ENCODE peak calls at places on chromosome 6, in four cellular contexts. E is GM12878, Z is HepG2, B is K562. K is an unnamed sample.

GRCh38 chr6:49649982-49650381 is 13.3 kb upstream of the RHAG start:
- DNase-seq in E (no peak), Z (no peak), B (no peak), K (no peak)

GRCh38 chr6:8552023-8552422 is 116.7 kb upstream of the SLC35B3 start:
- DNase-seq in E (no peak), Z (no peak), B (no peak), K (no peak)

GRCh38 chr6:114747995-114748625 is 405.3 kb upstream of the HS3ST5 start:
- DNase-seq in E (no peak), Z (peak; percentile 21), B (peak; percentile 14), K (peak; percentile 32)

GRCh38 chr6:83182114-83182513 is 11.0 kb downstream of the PGM3 start:
- DNase-seq in E (no peak), Z (no peak), B (no peak), K (no peak)

GRCh38 chr6:156718647-156719394 is 58.4 kb upstream of the ARID1B start:
- DNase-seq in E (no peak), Z (peak; percentile 26), B (peak; percentile 69), K (no peak)

GRCh38 chr6:77397561-77397960 is 65.7 kb downstream of the HTR1B start:
- DNase-seq in E (no peak), Z (no peak), B (no peak), K (no peak)

GRCh38 chr6:46011241-46012085 is 4.2 kb downstream of the CLIC5 start:
- DNase-seq in E (peak; percentile 71), Z (peak; percentile 34), B (no peak), K (no peak)

GRCh38 chr6:49713346-49713745 is at the start of gene CRISP2:
- DNase-seq in E (no peak), Z (no peak), B (no peak), K (no peak)

GRCh38 chr6:142902636-142903053 is 42.3 kb downstream of the HIVEP2 start:
- DNase-seq in E (peak; percentile 67), Z (peak; percentile 85), B (no peak), K (no peak)

GRCh38 chr6:167093922-167094432 is 28.9 kb upstream of the CCR6 start:
- DNase-seq in E (peak; percentile 90), Z (no peak), B (no peak), K (no peak)

GRCh38 chr6:75926293-75927168 is 145.9 kb downstream of the IMPG1 start:
- DNase-seq in E (no peak), Z (no peak), B (no peak), K (no peak)

GRCh38 chr6:141969201-141969600 is 163.5 kb upstream of the GJE1 start:
- DNase-seq in E (no peak), Z (no peak), B (no peak), K (no peak)

GRCh38 chr6:156808287-156808686 is 31.1 kb downstream of the ARID1B start:
- DNase-seq in E (no peak), Z (no peak), B (no peak), K (no peak)

GRCh38 chr6:66949191-66949661 is 1242.2 kb upstream of the EYS start:
- DNase-seq in E (no peak), Z (no peak), B (no peak), K (no peak)

GRCh38 chr6:43869091-43869710 is 99.2 kb downstream of the VEGFA start:
- DNase-seq in E (no peak), Z (no peak), B (no peak), K (no peak)

GRCh38 chr6:170208651-170209353 is 82.1 kb downstream of the DLL1 start:
- DNase-seq in E (no peak), Z (no peak), B (no peak), K (no peak)

GRCh38 chr6:16623733-16624132 is 137.5 kb downstream of the ATXN1 start:
- DNase-seq in E (no peak), Z (no peak), B (no peak), K (no peak)

GRCh38 chr6:36957773-36958271 is 3.3 kb downstream of the PI16 start:
- DNase-seq in E (no peak), Z (no peak), B (no peak), K (no peak)

GRCh38 chr6:128302942-128303341 is 217.5 kb downstream of the PTPRK start:
- DNase-seq in E (no peak), Z (no peak), B (no peak), K (no peak)

GRCh38 chr6:74735304-74735703 is 470.5 kb downstream of the COL12A1 start:
- DNase-seq in E (no peak), Z (no peak), B (no peak), K (no peak)

GRCh38 chr6:83216806-83217205 is 23.6 kb downstream of the RWDD2A start:
- DNase-seq in E (no peak), Z (no peak), B (no peak), K (no peak)

GRCh38 chr6:1325471-1326309 is 13.8 kb downstream of the FOXQ1 start:
- DNase-seq in E (no peak), Z (peak; percentile 99), B (no peak), K (no peak)

DNA sequence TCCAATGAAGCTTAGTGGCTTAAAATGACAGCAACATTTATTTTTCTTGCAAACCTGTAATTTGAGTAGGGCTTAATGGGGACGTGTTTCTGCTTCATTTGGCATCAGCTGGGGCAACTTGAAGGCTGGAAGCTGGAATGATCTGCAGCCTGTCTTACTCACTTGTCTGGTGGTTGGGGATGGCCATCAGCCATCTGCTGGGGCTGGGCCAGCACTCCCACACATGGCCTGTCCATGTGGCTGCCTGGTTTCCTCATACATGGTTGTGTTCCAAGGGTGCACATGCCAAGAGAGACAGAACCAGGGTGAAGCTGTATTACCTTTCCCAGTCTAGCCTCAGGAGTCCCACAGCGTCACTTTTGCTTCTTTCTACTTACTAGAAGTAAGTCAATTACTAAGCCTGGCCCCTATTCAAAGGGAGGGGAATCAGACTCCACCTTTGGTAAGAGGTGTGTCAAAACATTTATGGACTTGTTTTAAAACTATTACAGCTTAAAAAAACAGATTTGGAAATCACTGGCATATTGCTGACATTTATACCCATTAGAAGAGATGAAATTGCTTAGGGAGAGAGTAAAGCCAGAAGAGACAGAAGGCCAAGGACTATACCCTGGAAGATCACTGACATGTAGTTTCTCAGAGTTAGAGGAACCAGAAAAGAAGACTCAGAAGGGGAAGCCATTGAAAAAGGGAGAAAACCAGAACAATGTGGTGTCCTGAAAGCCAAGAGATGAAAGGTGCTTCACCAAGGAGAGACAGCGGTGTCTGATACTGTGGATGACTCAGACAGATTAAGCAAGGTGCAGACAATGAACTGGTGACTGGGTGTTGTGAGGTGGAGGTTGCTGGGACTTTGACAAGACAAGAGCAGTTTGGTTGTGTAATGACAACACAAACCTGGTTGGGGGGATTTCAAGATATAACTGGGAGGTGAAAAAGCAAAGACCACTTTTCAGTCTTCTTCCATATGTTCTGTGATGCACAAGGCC is 345.2 kb downstream of the GJA1 start:
- DNase-seq in E (no peak), Z (no peak), B (no peak), K (peak; percentile 20)
- TF ChIP-seq SP1 in E (no peak), Z (no peak), B (no peak), K (no peak)

DNA sequence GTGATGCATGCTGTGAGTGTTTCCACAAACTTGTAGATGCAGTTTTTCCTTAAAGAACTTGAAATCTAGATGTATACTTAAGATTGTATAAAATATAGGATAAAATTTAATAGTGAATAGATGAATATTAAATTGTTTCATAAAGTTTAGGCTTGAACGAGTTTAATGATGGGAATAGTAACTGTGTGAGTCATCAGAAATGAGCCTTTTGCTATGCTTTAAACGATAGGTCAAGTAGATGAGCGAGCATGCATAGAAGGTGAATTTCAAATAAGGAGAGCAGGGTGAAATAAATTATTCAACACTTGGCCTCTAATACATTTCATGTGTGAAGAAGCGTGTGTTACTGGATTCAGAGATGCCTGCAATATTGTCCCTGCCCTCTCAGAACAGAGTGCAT is 74.5 kb upstream of the EYA4 start:
- DNase-seq in E (no peak), Z (no peak), B (no peak), K (no peak)
- TF ChIP-seq BHLHE40 in E (no peak), Z (no peak), B (no peak), K (no peak)

DNA sequence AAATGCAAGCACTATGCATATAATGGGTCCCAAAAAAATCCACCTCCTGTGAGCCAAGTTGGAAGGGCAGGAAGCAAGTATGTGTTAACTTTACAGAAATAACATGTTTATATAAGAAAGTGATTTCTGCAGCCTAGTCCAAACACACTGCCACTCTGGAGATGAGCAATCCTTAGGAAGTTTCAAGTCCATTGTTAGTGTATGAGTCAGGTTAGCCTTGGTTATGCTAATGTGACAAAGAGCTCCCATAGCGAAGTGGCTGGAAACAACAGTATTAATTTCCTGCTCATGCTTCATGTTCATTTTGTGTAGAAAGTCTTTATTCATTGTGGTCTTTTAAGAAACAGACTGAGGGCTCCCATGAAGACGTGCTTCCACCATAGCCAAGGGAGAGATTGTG is 121.4 kb downstream of the TBXT start:
- DNase-seq in E (no peak), Z (no peak), B (no peak), K (no peak)
- TF ChIP-seq SP1 in E (no peak), Z (no peak), B (no peak), K (no peak)

GRCh38 chr6:29071831-29072723 is 15.0 kb downstream of the OR2B3 start:
- DNase-seq in E (no peak), Z (peak; percentile 61), B (peak; percentile 60), K (peak; percentile 75)
- TF ChIP-seq BHLHE40 in E (no peak), Z (no peak), B (no peak), K (no peak)

GRCh38 chr6:109453594-109454482 is 1.7 kb downstream of the MICAL1 start:
- DNase-seq in E (no peak), Z (no peak), B (no peak), K (no peak)
- TF ChIP-seq SP1 in E (no peak), Z (no peak), B (no peak), K (no peak)

GRCh38 chr6:14736231-14736953 is 509.5 kb upstream of the JARID2 start:
- DNase-seq in E (no peak), Z (no peak), B (no peak), K (no peak)

GRCh38 chr6:14734052-14734415 is 511.8 kb upstream of the JARID2 start:
- DNase-seq in E (no peak), Z (no peak), B (peak; percentile 63), K (no peak)

GRCh38 chr6:14732226-14732844 is 513.5 kb upstream of the JARID2 start:
- DNase-seq in E (no peak), Z (no peak), B (no peak), K (no peak)

GRCh38 chr6:14732845-14733757 is 512.8 kb upstream of the JARID2 start:
- DNase-seq in E (no peak), Z (peak; percentile 31), B (no peak), K (no peak)

DNA sequence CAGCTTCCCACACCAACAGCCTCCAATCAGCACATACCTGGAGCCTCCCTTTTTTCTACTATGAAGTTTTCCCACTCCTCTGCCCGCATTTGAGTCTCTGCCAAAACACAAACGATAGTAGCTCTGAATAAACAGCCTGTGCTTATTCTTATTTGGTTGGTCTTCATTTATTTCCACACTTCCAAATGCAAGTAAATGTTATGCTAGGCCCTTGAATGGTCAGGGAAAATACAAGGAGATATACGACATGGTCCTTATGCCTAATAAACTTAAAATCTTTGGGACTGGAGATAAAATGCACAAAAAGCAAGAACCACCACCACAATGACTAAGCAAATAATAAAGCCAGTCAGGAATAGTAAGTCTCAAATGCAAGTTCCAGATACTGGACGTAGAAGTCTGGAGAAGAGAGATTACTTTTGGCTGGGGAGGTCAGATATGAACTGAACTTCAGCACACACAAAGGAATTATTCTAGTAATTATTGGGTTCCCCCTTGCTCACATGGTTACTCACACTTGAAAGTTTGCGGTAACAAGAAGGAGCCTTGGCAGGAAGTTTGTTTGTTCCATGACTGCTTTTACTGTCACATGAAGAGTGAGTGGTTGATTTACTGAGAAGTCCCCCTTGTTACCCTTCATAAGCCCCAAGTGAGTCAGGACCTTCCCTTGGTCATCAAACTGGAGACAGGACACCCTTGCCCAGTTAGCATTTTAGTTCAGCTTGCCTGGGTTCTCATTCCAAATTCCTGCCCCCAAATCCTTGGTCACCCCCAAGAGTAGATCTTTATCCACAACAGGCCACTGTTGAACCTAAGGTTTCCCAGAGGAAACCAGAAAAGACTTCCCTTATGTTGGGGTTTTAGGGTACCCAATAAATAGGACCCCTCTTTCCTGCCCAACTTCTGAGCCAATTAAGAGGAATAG is 511.2 kb upstream of the JARID2 start:
- DNase-seq in E (peak; percentile 88), Z (no peak), B (peak; percentile 70), K (no peak)
- TF ChIP-seq BHLHE40 in E (peak; percentile 82), Z (no peak), B (peak; percentile 77), K (no peak)